ENCODE peak calls at places on chromosomes 2 and 18, in four cellular contexts. N is AG09319, F is brain microvascular endothelial cell, A is GM23338. H is an unnamed sample.
A peak's percentile ranks its signal among the peaks of the same experiment; 100 is the strongest.

GRCh38 chr2:11930211-11930761 is 183.9 kb downstream of the LPIN1 start:
- DNase-seq in N (no peak), A (no peak), F (peak; percentile 8), H (peak; percentile 4)

GRCh38 chr2:604385-604784 is 72.8 kb downstream of the TMEM18 start:
- DNase-seq in A (no peak), N (no peak), F (no peak), H (no peak)

GRCh38 chr2:162333968-162334367 is 10.0 kb upstream of the GCA start:
- DNase-seq in A (peak; percentile 66), N (no peak), F (peak; percentile 11), H (peak; percentile 35)

GRCh38 chr18:44743626-44744025 is 62.9 kb downstream of the SETBP1 start:
- DNase-seq in N (no peak), F (no peak), A (no peak), H (no peak)

GRCh38 chr2:48414980-48415764 is 114.8 kb upstream of the STON1 start:
- DNase-seq in N (peak; percentile 8), A (peak; percentile 21), F (no peak), H (peak; percentile 56)

GRCh38 chr2:100640329-100641114 is 77.7 kb downstream of the PDCL3 start:
- DNase-seq in F (no peak), N (no peak), A (peak; percentile 5), H (peak; percentile 4)

GRCh38 chr2:50748652-50749174 is 283.2 kb downstream of the NRXN1 start:
- DNase-seq in A (no peak), N (no peak), F (peak; percentile 2), H (no peak)

GRCh38 chr2:55109219-55109891 is 59.1 kb upstream of the RTN4 start:
- DNase-seq in A (no peak), F (peak; percentile 62), N (no peak), H (no peak)

GRCh38 chr18:57859314-57859713 is 56.2 kb upstream of the ATP8B1 start:
- DNase-seq in F (peak; percentile 18), A (peak; percentile 51), N (no peak), H (peak; percentile 51)

GRCh38 chr2:174636979-174637378 is 39.4 kb upstream of the WIPF1 start:
- DNase-seq in N (no peak), F (no peak), A (peak; percentile 16), H (no peak)
- TF ChIP-seq CTCF in N (no peak), F (peak; percentile 28), A (peak; percentile 20), H (no peak)

DNA sequence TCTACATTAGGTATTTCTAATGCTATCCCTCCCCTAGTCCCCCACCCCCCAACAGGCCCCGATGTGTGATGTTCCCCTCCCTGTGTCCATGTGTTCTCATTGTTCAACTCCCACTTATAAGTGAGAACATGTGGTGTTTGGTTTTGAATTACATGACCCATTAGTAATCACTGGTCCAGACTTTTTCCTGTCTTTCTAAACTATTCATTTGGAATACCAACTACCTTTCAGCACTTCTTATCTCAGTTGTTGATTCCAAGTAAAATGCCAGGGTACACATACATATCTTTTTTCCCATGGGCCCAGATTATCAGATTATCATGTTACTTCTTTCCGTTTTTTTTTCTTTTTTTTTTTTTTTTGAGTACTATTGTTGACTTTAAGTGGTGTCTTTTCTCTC is 389.4 kb downstream of the IRS1 start:
- DNase-seq in F (no peak), A (no peak), N (no peak), H (no peak)
- TF ChIP-seq CTCF in F (no peak), A (no peak), N (no peak), H (no peak)

GRCh38 chr2:158553257-158553656 is 96.5 kb downstream of the PKP4 start:
- DNase-seq in N (no peak), F (no peak), A (no peak), H (no peak)
- TF ChIP-seq CTCF in N (no peak), F (no peak), A (no peak), H (no peak)

GRCh38 chr2:160278889-160279196 is 78.8 kb upstream of the ITGB6 start:
- DNase-seq in A (peak; percentile 49), N (no peak), F (peak; percentile 25), H (peak; percentile 78)
- TF ChIP-seq CTCF in A (peak; percentile 68), N (peak; percentile 55), F (peak; percentile 70), H (peak; percentile 79)

GRCh38 chr2:26469092-26469710 is 8.7 kb downstream of the OTOF start:
- DNase-seq in F (peak; percentile 73), N (no peak), A (peak; percentile 90), H (peak; percentile 69)
- TF ChIP-seq CTCF in F (peak; percentile 86), N (peak; percentile 44), A (peak; percentile 93), H (peak; percentile 65)

GRCh38 chr2:15687243-15687642 is 95.6 kb downstream of the DDX1 start:
- DNase-seq in N (no peak), F (no peak), A (no peak), H (no peak)
- TF ChIP-seq CTCF in N (no peak), F (no peak), A (no peak), H (no peak)

DNA sequence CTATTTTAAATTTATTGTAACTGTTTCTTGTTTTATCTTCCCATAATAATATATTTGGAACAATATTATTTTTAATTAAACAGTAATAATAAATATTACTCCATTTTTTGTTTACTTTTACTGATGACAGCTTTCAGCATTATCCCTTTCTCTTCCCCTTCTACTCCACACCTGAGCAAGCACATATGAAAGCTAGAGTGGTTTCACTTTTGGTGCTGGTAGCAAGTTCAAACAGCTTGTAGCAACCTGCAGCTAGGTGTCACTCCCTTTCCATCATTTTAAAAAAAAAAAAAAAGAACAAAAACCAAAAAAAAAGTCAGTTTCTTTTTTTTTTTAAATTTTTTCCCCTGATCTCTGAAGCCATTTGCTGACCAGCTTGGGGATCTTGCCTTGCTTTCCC is 801.8 kb downstream of the CCDC85A start:
- DNase-seq in N (no peak), F (no peak), A (no peak), H (no peak)
- TF ChIP-seq CTCF in N (no peak), F (no peak), A (no peak), H (no peak)

H was measured in fibroblast of pulmonary artery.